ENCODE peak calls at places on chromosomes 13 and 19, in ten cellular contexts. M is uterus; H is fibroblast of the aortic adventitia; G is RWPE1; F is OCI-LY7; P is endothelial cell; R is CD8-positive, alpha-beta T cell; L is HFF-Myc; J is AG09319; Y is left ventricle myocardium inferior. A is an unnamed sample.

GRCh38 chr19:16527971-16528521 is 14.2 kb downstream of the CHERP start:
- DNase-seq in M (no peak), H (no peak), G (no peak), F (peak), P (peak), R (peak), L (no peak), J (no peak), Y (no peak), A (no peak)

GRCh38 chr19:54425382-54425723 is 10.1 kb downstream of the TTYH1 start:
- DNase-seq in M (no peak), H (no peak), G (no peak), F (no peak), P (no peak), R (no peak), L (no peak), J (no peak), Y (no peak), A (no peak)

GRCh38 chr19:28454083-28454482 is 758.9 kb downstream of the UQCRFS1 start:
- DNase-seq in M (no peak), H (peak), G (no peak), F (no peak), P (no peak), R (no peak), L (no peak), J (no peak), Y (no peak), A (no peak)

GRCh38 chr19:50039968-50040367 is 14.2 kb downstream of the ZNF473 start:
- DNase-seq in M (no peak), H (no peak), G (no peak), F (no peak), P (no peak), R (no peak), L (no peak), J (no peak), Y (no peak), A (no peak)

GRCh38 chr19:41156207-41156606 is 36.8 kb upstream of the CYP2S1 start:
- DNase-seq in M (no peak), H (peak), G (no peak), F (no peak), P (no peak), R (no peak), L (no peak), J (no peak), Y (no peak), A (no peak)

GRCh38 chr19:40650749-40651305 is 39.6 kb downstream of the NUMBL start:
- DNase-seq in M (peak), H (peak), G (no peak), F (no peak), P (no peak), R (no peak), L (peak), J (peak), Y (no peak), A (no peak)

GRCh38 chr13:98879965-98880364 is 97.9 kb downstream of the DOCK9 start:
- DNase-seq in M (no peak), H (no peak), G (no peak), F (peak), P (no peak), R (no peak), L (no peak), J (no peak), Y (no peak), A (no peak)

GRCh38 chr13:43003010-43003409 is 11.0 kb upstream of the EPSTI1 start:
- DNase-seq in M (no peak), H (peak), G (peak), F (no peak), P (no peak), R (no peak), L (no peak), J (no peak), Y (no peak), A (peak)

GRCh38 chr19:38650180-38650775 is 2.8 kb downstream of the ACTN4 start:
- DNase-seq in M (no peak), H (no peak), G (no peak), F (no peak), P (no peak), R (no peak), L (no peak), J (no peak), Y (no peak), A (no peak)

GRCh38 chr13:99974296-99974938 is 2.9 kb upstream of the ZIC5 start:
- DNase-seq in M (peak), H (no peak), G (no peak), F (no peak), P (no peak), R (no peak), L (no peak), J (no peak), Y (no peak), A (no peak)

GRCh38 chr13:100957741-100958140 is 283.1 kb upstream of the TMTC4 start:
- DNase-seq in M (no peak), H (no peak), G (no peak), F (no peak), P (no peak), R (no peak), L (no peak), J (no peak), Y (no peak), A (no peak)

GRCh38 chr13:73416093-73416492 is 357.3 kb downstream of the KLF5 start:
- DNase-seq in M (no peak), H (no peak), G (no peak), F (no peak), P (no peak), R (no peak), L (no peak), J (no peak), Y (no peak), A (no peak)

GRCh38 chr13:83150616-83151307 is 731.5 kb downstream of the SLITRK1 start:
- DNase-seq in M (no peak), H (peak), G (no peak), F (no peak), P (no peak), R (no peak), L (peak), J (no peak), Y (no peak), A (no peak)

GRCh38 chr19:15371786-15372380 is 7.7 kb downstream of the AKAP8 start:
- DNase-seq in M (no peak), H (no peak), G (no peak), F (no peak), P (no peak), R (no peak), L (no peak), J (no peak), Y (no peak), A (no peak)

GRCh38 chr19:2255112-2255845 is 938 bp downstream of the JSRP1 start:
- DNase-seq in M (no peak), H (no peak), G (no peak), F (no peak), P (no peak), R (no peak), L (no peak), J (no peak), Y (no peak), A (no peak)

GRCh38 chr19:2252481-2253105 is 3.5 kb downstream of the AMH start:
- DNase-seq in M (no peak), H (no peak), G (no peak), F (no peak), P (no peak), R (no peak), L (no peak), J (no peak), Y (no peak), A (no peak)

GRCh38 chr19:2251577-2252480 is 2.7 kb downstream of the AMH start:
- DNase-seq in M (no peak), H (no peak), G (no peak), F (no peak), P (no peak), R (no peak), L (no peak), J (no peak), Y (no peak), A (no peak)

GRCh38 chr19:2254052-2254872 is 2.0 kb downstream of the JSRP1 start:
- DNase-seq in M (no peak), H (no peak), G (no peak), F (no peak), P (peak), R (no peak), L (no peak), J (no peak), Y (no peak), A (no peak)

DNA sequence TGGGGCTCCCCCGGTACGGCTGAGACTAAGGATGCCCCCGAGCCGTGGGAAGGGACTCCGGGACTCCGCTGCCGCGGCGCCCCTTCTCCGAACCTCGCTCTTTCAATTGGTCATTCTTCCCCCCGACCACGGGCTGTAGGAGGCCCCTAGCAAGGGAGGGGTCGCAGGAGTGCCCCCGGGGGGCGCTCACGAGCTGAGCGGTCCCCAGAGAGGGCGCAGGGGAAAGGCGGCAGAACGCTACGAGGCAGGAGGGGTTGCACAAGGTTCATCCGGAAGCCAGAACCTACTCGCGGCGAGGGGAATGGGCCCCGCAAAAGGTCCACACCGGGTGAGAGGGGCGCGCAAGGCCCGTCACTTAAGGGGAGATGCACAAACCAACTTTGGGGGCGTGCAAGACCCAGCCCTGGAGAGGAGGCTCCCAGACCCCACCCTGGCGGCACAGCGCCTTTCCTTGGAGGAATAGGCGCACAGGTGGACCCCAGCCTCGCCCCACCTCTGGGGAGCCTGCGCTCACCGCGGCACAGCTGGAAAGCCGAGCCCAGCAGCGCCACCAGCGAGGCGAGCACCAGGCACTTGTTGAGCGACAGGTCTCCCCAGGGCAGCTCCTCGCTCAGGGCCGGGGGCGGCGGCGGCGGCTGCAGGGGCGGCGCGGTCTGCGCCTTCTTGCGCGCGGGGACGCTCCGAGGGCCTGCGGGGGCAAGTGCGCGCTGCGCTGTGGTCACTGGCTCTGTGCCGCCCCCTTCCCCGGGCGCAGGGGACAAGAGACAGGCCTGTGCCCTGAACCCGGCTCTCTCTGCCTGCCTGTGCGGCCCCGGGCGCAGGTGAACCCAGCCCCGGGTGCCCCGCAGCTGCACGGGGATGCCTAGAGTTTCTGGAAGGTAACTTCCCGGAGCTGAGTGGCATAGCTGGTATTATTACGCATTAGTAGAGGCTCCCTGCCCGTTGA is 2.8 kb downstream of the JSRP1 start:
- DNase-seq in M (no peak), H (no peak), G (no peak), F (peak), P (no peak), R (peak), L (no peak), J (no peak), Y (no peak), A (no peak)
- TF ChIP-seq CTCF in M (no peak), H (peak), G (no peak), F (peak), P (peak), R (peak), L (peak), J (peak), Y (no peak), A (no peak)

GRCh38 chr19:35870798-35871197 is 2.4 kb downstream of the APLP1 start:
- DNase-seq in M (no peak), H (no peak), G (no peak), F (no peak), P (no peak), R (no peak), L (no peak), J (no peak), Y (no peak), A (no peak)
- TF ChIP-seq CTCF in M (no peak), H (no peak), G (no peak), F (no peak), P (no peak), R (no peak), L (no peak), J (no peak), Y (no peak), A (no peak)

GRCh38 chr13:33352023-33352422 is 66.5 kb upstream of the STARD13 start:
- DNase-seq in M (no peak), H (no peak), G (no peak), F (no peak), P (no peak), R (no peak), L (no peak), J (no peak), Y (no peak), A (no peak)

GRCh38 chr13:33349996-33350826 is 64.7 kb upstream of the STARD13 start:
- DNase-seq in M (peak), H (peak), G (peak), F (no peak), P (peak), R (no peak), L (no peak), J (no peak), Y (peak), A (no peak)

GRCh38 chr13:33352520-33352919 is 67.0 kb upstream of the STARD13 start:
- DNase-seq in M (no peak), H (no peak), G (no peak), F (no peak), P (no peak), R (no peak), L (no peak), J (no peak), Y (no peak), A (no peak)

GRCh38 chr13:33349314-33349995 is 63.9 kb upstream of the STARD13 start:
- DNase-seq in M (peak), H (peak), G (no peak), F (no peak), P (no peak), R (no peak), L (no peak), J (no peak), Y (peak), A (no peak)

DNA sequence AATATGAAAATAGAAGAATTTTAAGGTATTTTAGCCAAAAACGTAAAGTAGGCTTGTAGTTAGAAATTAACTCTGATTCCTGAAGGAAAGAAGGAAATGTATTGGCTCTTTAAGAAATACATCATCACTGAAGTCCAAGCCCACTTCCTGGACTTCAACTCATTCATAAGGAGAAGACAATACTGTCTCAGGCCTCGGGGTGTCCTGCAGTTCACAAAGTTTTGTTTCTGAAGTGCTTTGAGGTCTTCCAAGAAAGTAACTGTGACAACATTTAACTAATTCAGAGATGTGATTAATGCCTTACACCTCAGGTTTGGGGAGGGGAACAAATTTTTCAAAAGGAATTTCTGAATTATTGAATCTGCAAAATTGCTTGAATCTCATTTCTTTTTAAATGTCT is 65.8 kb upstream of the STARD13 start:
- DNase-seq in M (no peak), H (peak), G (no peak), F (no peak), P (no peak), R (no peak), L (no peak), J (peak), Y (no peak), A (no peak)
- TF ChIP-seq CTCF in M (no peak), H (peak), G (no peak), F (no peak), P (no peak), R (no peak), L (no peak), J (no peak), Y (peak), A (no peak)

GRCh38 chr19:37317403-37318209 is 53.3 kb upstream of the ZNF527 start:
- DNase-seq in M (peak), H (peak), G (peak), F (peak), P (peak), R (peak), L (peak), J (peak), Y (peak), A (peak)
- TF ChIP-seq CTCF in M (peak), H (peak), G (peak), F (peak), P (no peak), R (no peak), L (no peak), J (peak), Y (peak), A (peak)